ENCODE peak calls at places on chromosomes 13 and 19, in four cellular contexts. E is H1, Q is GM12878, G is HepG2. D is an unnamed sample. For H3K36me3, the result is how much of the 10 kb centered on the place peaks cover.

GRCh38 chr19:15779756-15780476 is 7.5 kb upstream of the OR10H5 start:
- DNase-seq in G (peak), Q (no peak), E (no peak), D (peak)

GRCh38 chr19:873084-874019 is 13.9 kb downstream of the CFD start:
- DNase-seq in G (no peak), Q (peak), E (no peak), D (peak)

GRCh38 chr13:49226613-49227012 is 6.5 kb downstream of the MLNR start:
- DNase-seq in E (no peak), Q (no peak), G (no peak), D (no peak)

GRCh38 chr19:45920458-45920857 is 5.9 kb upstream of the NANOS2 start:
- DNase-seq in G (no peak), Q (no peak), E (no peak), D (no peak)

GRCh38 chr19:10848208-10848843 is at the start of gene C19orf38:
- DNase-seq in G (no peak), E (no peak), Q (no peak), D (no peak)

GRCh38 chr13:64278493-64278892 is 2862.8 kb upstream of the PCDH20 start:
- DNase-seq in E (no peak), Q (no peak), G (no peak), D (no peak)

GRCh38 chr13:21637296-21637695 is 33.3 kb upstream of the MICU2 start:
- DNase-seq in G (peak), Q (no peak), E (no peak), D (no peak)

GRCh38 chr19:39341122-39341719 is 1.0 kb upstream of the SAMD4B start:
- DNase-seq in E (no peak), G (no peak), Q (no peak), D (peak)

GRCh38 chr13:43071824-43072223 is 48.4 kb downstream of the DNAJC15 start:
- DNase-seq in E (no peak), Q (no peak), G (no peak), D (no peak)

GRCh38 chr19:41219924-41220567 is 1.0 kb downstream of the AXL start:
- DNase-seq in Q (no peak), G (no peak), E (no peak), D (no peak)

GRCh38 chr13:29284726-29285125 is 310.8 kb downstream of the SLC7A1 start:
- DNase-seq in G (no peak), E (no peak), Q (no peak), D (no peak)

GRCh38 chr19:46470376-46470775 is 987 bp downstream of the PNMA8A start:
- DNase-seq in Q (no peak), G (no peak), E (no peak), D (no peak)

GRCh38 chr19:50332264-50333038 is 3.3 kb upstream of the KCNC3 start:
- DNase-seq in Q (no peak), E (no peak), G (no peak), D (no peak)

GRCh38 chr13:49791753-49792549 is 531 bp downstream of the KPNA3 start:
- DNase-seq in G (no peak), Q (no peak), E (no peak), D (peak)

GRCh38 chr13:30971575-30971974 is 39.1 kb downstream of the TEX26 start:
- DNase-seq in G (no peak), Q (no peak), E (no peak), D (no peak)

GRCh38 chr19:3655402-3656072 is 28.9 kb upstream of the CACTIN start:
- DNase-seq in E (no peak), Q (no peak), G (no peak), D (no peak)
- TF ChIP-seq SUZ12 in E (no peak), Q (no peak), G (no peak), D (no peak)

DNA sequence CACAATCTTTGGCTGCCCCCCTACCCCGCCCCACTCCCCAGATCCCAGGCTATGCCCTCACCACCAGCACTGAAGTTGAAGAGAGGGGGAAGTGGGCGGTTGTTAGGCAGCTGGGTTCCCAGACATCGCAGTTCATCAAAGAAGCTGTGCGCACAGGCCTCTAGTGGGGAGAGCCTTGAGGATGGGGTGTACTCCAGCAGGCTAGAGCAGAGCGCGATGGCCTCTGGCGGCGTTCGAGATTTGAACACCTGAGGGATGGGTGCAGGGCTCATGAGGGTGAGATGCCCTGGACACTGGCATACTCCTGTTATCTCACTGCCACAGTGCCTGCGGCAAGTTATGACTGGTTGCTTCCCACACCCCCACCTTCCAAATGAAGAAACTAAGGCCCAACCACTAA is 10.0 kb downstream of the GSK3A start:
- DNase-seq in G (no peak), E (no peak), Q (no peak), D (no peak)
- H3K36me3 ChIP-seq in G (half or more), E (under half), Q (under half), D (half or more)

DNA sequence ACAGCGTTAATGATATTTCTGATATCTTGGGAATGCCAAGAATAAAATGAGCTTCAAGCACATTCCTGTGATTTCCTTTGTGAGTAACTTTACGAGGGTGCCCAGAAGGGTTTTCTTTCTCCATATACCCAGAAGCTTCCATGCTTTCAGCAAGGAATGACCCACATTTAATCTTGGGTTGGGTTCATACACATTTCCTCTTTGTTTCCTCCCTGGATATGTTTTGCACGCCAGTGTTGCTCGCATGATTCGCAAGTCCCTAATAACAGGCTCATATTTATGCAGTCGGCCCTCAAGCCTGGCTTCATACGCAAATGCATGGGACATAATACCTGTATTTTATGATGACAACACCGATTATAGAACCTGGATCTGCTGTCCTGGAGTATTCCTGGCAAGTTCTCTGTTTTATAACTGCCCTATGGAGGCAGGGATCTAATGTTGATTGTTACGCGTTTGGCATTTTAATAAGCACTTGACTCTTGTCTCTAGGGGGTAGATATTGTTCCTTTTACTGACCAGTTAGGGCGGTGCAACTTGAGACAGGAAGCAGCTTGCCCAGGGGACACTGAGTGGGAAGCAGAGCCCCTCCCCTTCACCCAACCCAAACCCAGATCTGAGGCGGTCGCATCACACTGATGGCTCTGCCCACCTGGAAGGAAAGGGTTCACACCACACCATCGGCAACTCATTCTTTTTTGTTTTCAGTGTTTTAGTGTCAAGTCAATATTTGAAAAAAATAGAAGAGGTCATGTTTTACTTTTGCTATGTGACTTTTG is 220.4 kb upstream of the SOX1 start:
- DNase-seq in Q (no peak), E (peak), G (no peak), D (no peak)
- TF ChIP-seq SUZ12 in Q (no peak), E (no peak), G (no peak), D (no peak)

GRCh38 chr19:8461891-8462290 is 17.1 kb downstream of the HNRNPM start:
- DNase-seq in E (no peak), G (no peak), Q (no peak), D (no peak)

GRCh38 chr19:8461376-8461775 is 16.6 kb downstream of the HNRNPM start:
- DNase-seq in G (no peak), E (no peak), Q (no peak), D (no peak)

GRCh38 chr19:8459520-8460260 is 14.9 kb downstream of the HNRNPM start:
- DNase-seq in Q (no peak), E (no peak), G (peak), D (no peak)

GRCh38 chr19:8459095-8459494 is 14.3 kb downstream of the HNRNPM start:
- DNase-seq in E (no peak), Q (no peak), G (no peak), D (no peak)

GRCh38 chr19:8460516-8461298 is 15.9 kb downstream of the HNRNPM start:
- DNase-seq in E (no peak), G (no peak), Q (no peak), D (no peak)
- H3K36me3 ChIP-seq in E (under half), G (half or more), Q (half or more), D (half or more)

GRCh38 chr13:101649490-101650126 is 197.1 kb downstream of the ITGBL1 start:
- DNase-seq in E (no peak), Q (no peak), G (no peak), D (no peak)
- TF ChIP-seq SUZ12 in E (no peak), Q (no peak), G (no peak), D (no peak)

DNA sequence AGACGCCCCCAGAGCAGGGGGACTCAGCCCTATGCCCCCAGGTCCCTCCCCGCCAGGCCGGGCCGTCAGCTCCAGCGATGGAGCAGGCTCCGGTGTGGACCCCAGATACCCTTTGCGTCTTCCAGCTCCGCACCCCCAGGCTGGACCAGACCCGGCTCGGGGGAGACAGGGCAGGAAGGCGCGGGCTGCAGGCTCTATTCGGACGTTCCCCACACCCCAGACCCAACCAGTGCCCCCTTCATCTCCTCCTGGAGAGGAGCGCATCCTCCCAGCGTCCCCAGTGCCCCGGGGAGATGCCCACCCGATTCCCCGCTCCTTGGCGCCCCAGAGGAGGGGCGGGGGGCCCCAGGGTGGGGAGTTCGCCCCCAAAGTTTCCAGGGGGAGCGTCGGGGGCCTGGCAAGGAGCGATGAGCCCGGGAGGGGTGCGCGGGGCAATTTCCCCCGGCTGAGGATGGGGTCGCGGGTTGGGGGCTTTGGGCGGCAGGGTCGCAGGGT is 389 bp downstream of the LINGO3 start:
- DNase-seq in G (no peak), Q (no peak), E (no peak), D (no peak)
- H3K36me3 ChIP-seq in G (under half), Q (under half), E (under half), D (under half)

DNA sequence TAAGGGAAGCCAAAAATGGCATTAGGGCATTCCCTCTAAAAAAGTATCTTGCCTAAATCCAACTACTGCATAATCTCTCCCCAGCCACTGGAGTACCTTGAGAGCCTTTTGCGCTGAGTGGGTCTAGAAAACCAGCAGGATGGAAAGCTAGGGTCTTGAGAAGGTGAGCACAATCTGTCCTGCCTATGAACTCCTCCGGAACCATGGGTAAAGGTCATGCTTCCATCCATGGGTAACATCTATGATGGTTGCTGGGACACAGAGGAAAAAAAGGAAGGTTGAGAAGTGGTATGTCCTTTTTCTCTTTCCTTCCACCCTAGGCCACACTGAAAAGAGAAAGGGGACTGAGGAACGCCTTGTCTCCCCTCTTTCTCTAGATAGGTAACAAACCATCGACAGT is 52.4 kb downstream of the ZNF676 start:
- DNase-seq in G (no peak), E (no peak), Q (no peak), D (peak)
- TF ChIP-seq SUZ12 in G (no peak), E (no peak), Q (no peak), D (no peak)